ENCODE peak calls at places on chromosomes 6 and 20, in nine cellular contexts. One of them, this sample, is unnamed.

GRCh38 chr6:10315034-10315433 is 99.8 kb downstream of the TFAP2A start:
- DNase-seq in Right ventricle myocardium superior: no peak
- DNase-seq in astrocyte of the cerebellum: no peak
- DNase-seq in HCEC 1CT: no peak
- DNase-seq in stimulated activated CD8-positive, alpha-beta memory T cell treated with anti-CD3 and anti-CD28 coated beads, Interleukin-2, amount 100 ng/mL, for 1 hour: no peak
- DNase-seq in stimulated activated CD4-positive, alpha-beta T cell treated with anti-CD3 and anti-CD28 coated beads, Interleukin-4, amount 100 ng/mL, for 48 hours: no peak
- DNase-seq in activated CD4-positive, alpha-beta T cell treated with anti-CD3 and anti-CD28 coated beads for 48 hours: no peak
- DNase-seq in C1 segment of cervical spinal cord: no peak
- DNase-seq in A172: no peak
- DNase-seq in this sample: no peak

GRCh38 chr20:43957392-43957791 is 42.7 kb downstream of the TOX2 start:
- DNase-seq in Right ventricle myocardium superior: no peak
- DNase-seq in astrocyte of the cerebellum: no peak
- DNase-seq in HCEC 1CT: no peak
- DNase-seq in stimulated activated CD8-positive, alpha-beta memory T cell treated with anti-CD3 and anti-CD28 coated beads, Interleukin-2, amount 100 ng/mL, for 1 hour: no peak
- DNase-seq in stimulated activated CD4-positive, alpha-beta T cell treated with anti-CD3 and anti-CD28 coated beads, Interleukin-4, amount 100 ng/mL, for 48 hours: no peak
- DNase-seq in activated CD4-positive, alpha-beta T cell treated with anti-CD3 and anti-CD28 coated beads for 48 hours: no peak
- DNase-seq in C1 segment of cervical spinal cord: no peak
- DNase-seq in A172: no peak
- DNase-seq in this sample: no peak

GRCh38 chr6:166677941-166678340 is 50.9 kb upstream of the RPS6KA2 start:
- DNase-seq in Right ventricle myocardium superior: no peak
- DNase-seq in astrocyte of the cerebellum: no peak
- DNase-seq in HCEC 1CT: no peak
- DNase-seq in stimulated activated CD8-positive, alpha-beta memory T cell treated with anti-CD3 and anti-CD28 coated beads, Interleukin-2, amount 100 ng/mL, for 1 hour: no peak
- DNase-seq in stimulated activated CD4-positive, alpha-beta T cell treated with anti-CD3 and anti-CD28 coated beads, Interleukin-4, amount 100 ng/mL, for 48 hours: no peak
- DNase-seq in activated CD4-positive, alpha-beta T cell treated with anti-CD3 and anti-CD28 coated beads for 48 hours: no peak
- DNase-seq in C1 segment of cervical spinal cord: no peak
- DNase-seq in A172: no peak
- DNase-seq in this sample: no peak

GRCh38 chr20:63567382-63568169 is 6.5 kb downstream of the HELZ2 start:
- DNase-seq in Right ventricle myocardium superior: peak
- DNase-seq in astrocyte of the cerebellum: no peak
- DNase-seq in HCEC 1CT: no peak
- DNase-seq in stimulated activated CD8-positive, alpha-beta memory T cell treated with anti-CD3 and anti-CD28 coated beads, Interleukin-2, amount 100 ng/mL, for 1 hour: no peak
- DNase-seq in stimulated activated CD4-positive, alpha-beta T cell treated with anti-CD3 and anti-CD28 coated beads, Interleukin-4, amount 100 ng/mL, for 48 hours: peak
- DNase-seq in activated CD4-positive, alpha-beta T cell treated with anti-CD3 and anti-CD28 coated beads for 48 hours: peak
- DNase-seq in C1 segment of cervical spinal cord: no peak
- DNase-seq in A172: peak
- DNase-seq in this sample: no peak

GRCh38 chr6:124434416-124434815 is 527.8 kb upstream of the RNF217 start:
- DNase-seq in Right ventricle myocardium superior: no peak
- DNase-seq in astrocyte of the cerebellum: no peak
- DNase-seq in HCEC 1CT: no peak
- DNase-seq in stimulated activated CD8-positive, alpha-beta memory T cell treated with anti-CD3 and anti-CD28 coated beads, Interleukin-2, amount 100 ng/mL, for 1 hour: no peak
- DNase-seq in stimulated activated CD4-positive, alpha-beta T cell treated with anti-CD3 and anti-CD28 coated beads, Interleukin-4, amount 100 ng/mL, for 48 hours: no peak
- DNase-seq in activated CD4-positive, alpha-beta T cell treated with anti-CD3 and anti-CD28 coated beads for 48 hours: no peak
- DNase-seq in C1 segment of cervical spinal cord: no peak
- DNase-seq in A172: no peak
- DNase-seq in this sample: no peak

GRCh38 chr6:83378621-83379388 is 52.0 kb downstream of the ME1 start:
- DNase-seq in Right ventricle myocardium superior: no peak
- DNase-seq in astrocyte of the cerebellum: peak
- DNase-seq in HCEC 1CT: peak
- DNase-seq in stimulated activated CD8-positive, alpha-beta memory T cell treated with anti-CD3 and anti-CD28 coated beads, Interleukin-2, amount 100 ng/mL, for 1 hour: no peak
- DNase-seq in stimulated activated CD4-positive, alpha-beta T cell treated with anti-CD3 and anti-CD28 coated beads, Interleukin-4, amount 100 ng/mL, for 48 hours: no peak
- DNase-seq in activated CD4-positive, alpha-beta T cell treated with anti-CD3 and anti-CD28 coated beads for 48 hours: no peak
- DNase-seq in C1 segment of cervical spinal cord: no peak
- DNase-seq in A172: peak
- DNase-seq in this sample: no peak

GRCh38 chr6:35320031-35320410 is 22.3 kb upstream of the PPARD start:
- DNase-seq in Right ventricle myocardium superior: no peak
- DNase-seq in astrocyte of the cerebellum: no peak
- DNase-seq in HCEC 1CT: no peak
- DNase-seq in stimulated activated CD8-positive, alpha-beta memory T cell treated with anti-CD3 and anti-CD28 coated beads, Interleukin-2, amount 100 ng/mL, for 1 hour: no peak
- DNase-seq in stimulated activated CD4-positive, alpha-beta T cell treated with anti-CD3 and anti-CD28 coated beads, Interleukin-4, amount 100 ng/mL, for 48 hours: no peak
- DNase-seq in activated CD4-positive, alpha-beta T cell treated with anti-CD3 and anti-CD28 coated beads for 48 hours: no peak
- DNase-seq in C1 segment of cervical spinal cord: no peak
- DNase-seq in A172: no peak
- DNase-seq in this sample: no peak

GRCh38 chr6:47111685-47112084 is 69.6 kb upstream of the ADGRF1 start:
- DNase-seq in Right ventricle myocardium superior: no peak
- DNase-seq in astrocyte of the cerebellum: peak
- DNase-seq in HCEC 1CT: peak
- DNase-seq in stimulated activated CD8-positive, alpha-beta memory T cell treated with anti-CD3 and anti-CD28 coated beads, Interleukin-2, amount 100 ng/mL, for 1 hour: no peak
- DNase-seq in stimulated activated CD4-positive, alpha-beta T cell treated with anti-CD3 and anti-CD28 coated beads, Interleukin-4, amount 100 ng/mL, for 48 hours: no peak
- DNase-seq in activated CD4-positive, alpha-beta T cell treated with anti-CD3 and anti-CD28 coated beads for 48 hours: no peak
- DNase-seq in C1 segment of cervical spinal cord: no peak
- DNase-seq in A172: no peak
- DNase-seq in this sample: no peak